ENCODE peak calls at places on chromosomes 5 and 9, in five cellular contexts. One of them, this sample, is unnamed.

GRCh38 chr9:88313364-88314220 is 74.7 kb upstream of the SPIN1 start:
- DNase-seq in ELR: no peak
- DNase-seq in NCI-H1436 treated with DMSO at 0.1 percent for 48 hours: no peak
- DNase-seq in hypothalamus: no peak
- DNase-seq in head of caudate nucleus: no peak
- DNase-seq in this sample: no peak

GRCh38 chr5:53173083-53173482 is 63.5 kb upstream of the MOCS2 start:
- DNase-seq in head of caudate nucleus: no peak
- DNase-seq in hypothalamus: no peak
- DNase-seq in NCI-H1436 treated with DMSO at 0.1 percent for 48 hours: no peak
- DNase-seq in ELR: no peak
- DNase-seq in this sample: no peak

GRCh38 chr9:135926402-135927194 is 19.3 kb upstream of the CAMSAP1 start:
- DNase-seq in head of caudate nucleus: no peak
- DNase-seq in ELR: peak
- DNase-seq in NCI-H1436 treated with DMSO at 0.1 percent for 48 hours: no peak
- DNase-seq in hypothalamus: no peak
- DNase-seq in this sample: peak

GRCh38 chr9:16002816-16003215 is 450.0 kb downstream of the CCDC171 start:
- DNase-seq in head of caudate nucleus: no peak
- DNase-seq in hypothalamus: no peak
- DNase-seq in NCI-H1436 treated with DMSO at 0.1 percent for 48 hours: no peak
- DNase-seq in ELR: peak
- DNase-seq in this sample: peak

GRCh38 chr5:161152415-161152814 is 300.4 kb upstream of the ATP10B start:
- DNase-seq in NCI-H1436 treated with DMSO at 0.1 percent for 48 hours: no peak
- DNase-seq in ELR: no peak
- DNase-seq in head of caudate nucleus: no peak
- DNase-seq in hypothalamus: no peak
- DNase-seq in this sample: no peak

GRCh38 chr5:100430268-100430900 is 104.8 kb upstream of the FAM174A start:
- DNase-seq in hypothalamus: no peak
- DNase-seq in ELR: peak
- DNase-seq in head of caudate nucleus: peak
- DNase-seq in NCI-H1436 treated with DMSO at 0.1 percent for 48 hours: no peak
- DNase-seq in this sample: peak

GRCh38 chr5:124783285-124783684 is 36.8 kb upstream of the ZNF608 start:
- DNase-seq in NCI-H1436 treated with DMSO at 0.1 percent for 48 hours: no peak
- DNase-seq in hypothalamus: no peak
- DNase-seq in head of caudate nucleus: no peak
- DNase-seq in ELR: no peak
- DNase-seq in this sample: no peak

GRCh38 chr5:65108786-65109743 is 340.3 kb downstream of the CWC27 start:
- DNase-seq in NCI-H1436 treated with DMSO at 0.1 percent for 48 hours: no peak
- DNase-seq in head of caudate nucleus: no peak
- DNase-seq in ELR: peak
- DNase-seq in hypothalamus: no peak
- DNase-seq in this sample: no peak

GRCh38 chr9:19703702-19704101 is 85.1 kb downstream of the SLC24A2 start:
- DNase-seq in head of caudate nucleus: no peak
- DNase-seq in NCI-H1436 treated with DMSO at 0.1 percent for 48 hours: no peak
- DNase-seq in ELR: no peak
- DNase-seq in hypothalamus: no peak
- DNase-seq in this sample: no peak

GRCh38 chr9:68455436-68455835 is 85.2 kb downstream of the TMEM252 start:
- DNase-seq in ELR: no peak
- DNase-seq in NCI-H1436 treated with DMSO at 0.1 percent for 48 hours: no peak
- DNase-seq in hypothalamus: no peak
- DNase-seq in head of caudate nucleus: no peak
- DNase-seq in this sample: no peak

GRCh38 chr9:134525070-134525815 is 116.4 kb upstream of the COL5A1 start:
- DNase-seq in hypothalamus: no peak
- DNase-seq in head of caudate nucleus: no peak
- DNase-seq in ELR: no peak
- DNase-seq in NCI-H1436 treated with DMSO at 0.1 percent for 48 hours: no peak
- DNase-seq in this sample: no peak

GRCh38 chr9:93501406-93501805 is 48.0 kb upstream of the FAM120AOS start:
- DNase-seq in ELR: peak
- DNase-seq in hypothalamus: no peak
- DNase-seq in head of caudate nucleus: no peak
- DNase-seq in NCI-H1436 treated with DMSO at 0.1 percent for 48 hours: no peak
- DNase-seq in this sample: no peak

GRCh38 chr5:79486116-79486515 is 27.8 kb downstream of the HOMER1 start:
- DNase-seq in ELR: no peak
- DNase-seq in head of caudate nucleus: no peak
- DNase-seq in hypothalamus: no peak
- DNase-seq in NCI-H1436 treated with DMSO at 0.1 percent for 48 hours: no peak
- DNase-seq in this sample: no peak

GRCh38 chr9:92974696-92975451 is 27.6 kb downstream of the FGD3 start:
- DNase-seq in ELR: no peak
- DNase-seq in head of caudate nucleus: no peak
- DNase-seq in hypothalamus: no peak
- DNase-seq in NCI-H1436 treated with DMSO at 0.1 percent for 48 hours: no peak
- DNase-seq in this sample: no peak

GRCh38 chr5:153562189-153562588 is 71.7 kb downstream of the GRIA1 start:
- DNase-seq in NCI-H1436 treated with DMSO at 0.1 percent for 48 hours: no peak
- DNase-seq in hypothalamus: no peak
- DNase-seq in head of caudate nucleus: no peak
- DNase-seq in ELR: peak
- DNase-seq in this sample: peak

GRCh38 chr9:131092548-131093440 is 3.5 kb upstream of the AIF1L start:
- DNase-seq in NCI-H1436 treated with DMSO at 0.1 percent for 48 hours: no peak
- DNase-seq in ELR: no peak
- DNase-seq in hypothalamus: no peak
- DNase-seq in head of caudate nucleus: no peak
- DNase-seq in this sample: no peak

GRCh38 chr5:1975406-1975715 is 92.6 kb upstream of the IRX4 start:
- DNase-seq in head of caudate nucleus: no peak
- DNase-seq in hypothalamus: no peak
- DNase-seq in ELR: no peak
- DNase-seq in NCI-H1436 treated with DMSO at 0.1 percent for 48 hours: no peak
- DNase-seq in this sample: no peak

GRCh38 chr9:90965141-90965910 is 163.7 kb downstream of the SYK start:
- DNase-seq in head of caudate nucleus: no peak
- DNase-seq in hypothalamus: no peak
- DNase-seq in NCI-H1436 treated with DMSO at 0.1 percent for 48 hours: no peak
- DNase-seq in ELR: no peak
- DNase-seq in this sample: no peak

GRCh38 chr9:113537227-113537810 is 73.8 kb downstream of the RGS3 start:
- DNase-seq in NCI-H1436 treated with DMSO at 0.1 percent for 48 hours: no peak
- DNase-seq in ELR: no peak
- DNase-seq in hypothalamus: no peak
- DNase-seq in head of caudate nucleus: no peak
- DNase-seq in this sample: no peak

GRCh38 chr5:41213340-41213739 is at the start of gene C6:
- DNase-seq in ELR: no peak
- DNase-seq in NCI-H1436 treated with DMSO at 0.1 percent for 48 hours: no peak
- DNase-seq in head of caudate nucleus: no peak
- DNase-seq in hypothalamus: no peak
- DNase-seq in this sample: no peak

GRCh38 chr5:109748545-109748944 is 58.8 kb downstream of the MAN2A1 start:
- DNase-seq in hypothalamus: no peak
- DNase-seq in NCI-H1436 treated with DMSO at 0.1 percent for 48 hours: no peak
- DNase-seq in ELR: peak
- DNase-seq in head of caudate nucleus: no peak
- DNase-seq in this sample: peak

GRCh38 chr9:116737137-116737546 is 50.0 kb downstream of the TRIM32 start:
- DNase-seq in head of caudate nucleus: peak
- DNase-seq in ELR: peak
- DNase-seq in hypothalamus: peak
- DNase-seq in NCI-H1436 treated with DMSO at 0.1 percent for 48 hours: no peak
- DNase-seq in this sample: peak

This sample was measured in RKO.